ENCODE peak calls at places on chromosome 17, in six cellular contexts. E, G, V, W, K and P are unnamed samples. For H3K9me3, the result is how much of the 10 kb centered on the place peaks cover.

GRCh38 chr17:9371019-9371418 is 204.6 kb downstream of the STX8 start:
- DNase-seq in E (no peak), G (no peak), V (no peak), W (no peak), K (no peak), P (no peak)

GRCh38 chr17:74241434-74241833 is 28.1 kb downstream of the TTYH2 start:
- DNase-seq in E (no peak), G (no peak), V (no peak), W (no peak), K (no peak), P (no peak)

GRCh38 chr17:77480509-77481215 is 339.9 kb downstream of the SEC14L1 start:
- DNase-seq in E (no peak), G (no peak), V (peak), W (no peak), K (no peak), P (no peak)

GRCh38 chr17:11391134-11391533 is 150.1 kb downstream of the SHISA6 start:
- DNase-seq in E (no peak), G (peak), V (no peak), W (no peak), K (peak), P (no peak)

GRCh38 chr17:82228278-82228841 is 482 bp upstream of the SLC16A3 start:
- DNase-seq in E (no peak), G (no peak), V (peak), W (peak), K (peak), P (peak)

GRCh38 chr17:29495011-29495410 is 71.8 kb downstream of the ABHD15 start:
- DNase-seq in E (no peak), G (no peak), V (no peak), W (no peak), K (no peak), P (no peak)

GRCh38 chr17:68460715-68461114 is 3.4 kb upstream of the WIPI1 start:
- DNase-seq in E (no peak), G (no peak), V (no peak), W (no peak), K (no peak), P (peak)

GRCh38 chr17:42683407-42684031 is 1.2 kb downstream of the CNTNAP1 start:
- DNase-seq in E (peak), G (no peak), V (peak), W (peak), K (peak), P (no peak)

GRCh38 chr17:69061901-69062556 is 1.3 kb upstream of the ABCA9 start:
- DNase-seq in E (no peak), G (no peak), V (no peak), W (no peak), K (no peak), P (no peak)

GRCh38 chr17:57327176-57327970 is 71.0 kb downstream of the MSI2 start:
- DNase-seq in E (no peak), G (no peak), V (no peak), W (no peak), K (no peak), P (no peak)

GRCh38 chr17:57328109-57328882 is 72.0 kb downstream of the MSI2 start:
- DNase-seq in E (no peak), G (no peak), V (no peak), W (no peak), K (no peak), P (no peak)

GRCh38 chr17:57324646-57325045 is 68.3 kb downstream of the MSI2 start:
- DNase-seq in E (no peak), G (no peak), V (no peak), W (no peak), K (no peak), P (no peak)

GRCh38 chr17:57326764-57327163 is 70.4 kb downstream of the MSI2 start:
- DNase-seq in E (no peak), G (no peak), V (no peak), W (no peak), K (no peak), P (no peak)

GRCh38 chr17:57326348-57326747 is 70.0 kb downstream of the MSI2 start:
- DNase-seq in E (no peak), G (no peak), V (no peak), W (no peak), K (no peak), P (no peak)
- H3K9me3 ChIP-seq in E (under half), G (under half), V (under half), W (under half), K (under half), P (under half)

GRCh38 chr17:75785770-75786538 is 1.3 kb downstream of the UNK start:
- DNase-seq in E (no peak), G (no peak), V (no peak), W (peak), K (no peak), P (peak)

GRCh38 chr17:75785016-75785769 is 587 bp downstream of the UNK start:
- DNase-seq in E (peak), G (peak), V (peak), W (peak), K (peak), P (peak)

GRCh38 chr17:75784473-75785015 is at the start of gene UNK:
- DNase-seq in E (peak), G (peak), V (peak), W (peak), K (peak), P (peak)

GRCh38 chr17:75783803-75784472 is 668 bp upstream of the UNK start:
- DNase-seq in E (peak), G (no peak), V (peak), W (peak), K (peak), P (no peak)

GRCh38 chr17:75783069-75783783 is 1.4 kb upstream of the UNK start:
- DNase-seq in E (no peak), G (no peak), V (no peak), W (no peak), K (no peak), P (peak)
- H3K4me3 ChIP-seq in E (no peak), G (no peak), V (no peak), W (peak), K (no peak), P (peak)

GRCh38 chr17:21686165-21687015 is 5.9 kb upstream of the KCNJ18 start:
- DNase-seq in E (no peak), G (no peak), V (no peak), W (no peak), K (no peak), P (no peak)

GRCh38 chr17:21689604-21690003 is 2.7 kb upstream of the KCNJ18 start:
- DNase-seq in E (peak), G (no peak), V (no peak), W (peak), K (no peak), P (no peak)

GRCh38 chr17:21687136-21687953 is 5.0 kb upstream of the KCNJ18 start:
- DNase-seq in E (no peak), G (no peak), V (peak), W (no peak), K (no peak), P (no peak)

GRCh38 chr17:21688293-21688949 is 3.9 kb upstream of the KCNJ18 start:
- DNase-seq in E (no peak), G (no peak), V (peak), W (no peak), K (no peak), P (no peak)
- H3K9me3 ChIP-seq in E (under half), G (under half), V (under half), W (under half), K (under half), P (under half)

DNA sequence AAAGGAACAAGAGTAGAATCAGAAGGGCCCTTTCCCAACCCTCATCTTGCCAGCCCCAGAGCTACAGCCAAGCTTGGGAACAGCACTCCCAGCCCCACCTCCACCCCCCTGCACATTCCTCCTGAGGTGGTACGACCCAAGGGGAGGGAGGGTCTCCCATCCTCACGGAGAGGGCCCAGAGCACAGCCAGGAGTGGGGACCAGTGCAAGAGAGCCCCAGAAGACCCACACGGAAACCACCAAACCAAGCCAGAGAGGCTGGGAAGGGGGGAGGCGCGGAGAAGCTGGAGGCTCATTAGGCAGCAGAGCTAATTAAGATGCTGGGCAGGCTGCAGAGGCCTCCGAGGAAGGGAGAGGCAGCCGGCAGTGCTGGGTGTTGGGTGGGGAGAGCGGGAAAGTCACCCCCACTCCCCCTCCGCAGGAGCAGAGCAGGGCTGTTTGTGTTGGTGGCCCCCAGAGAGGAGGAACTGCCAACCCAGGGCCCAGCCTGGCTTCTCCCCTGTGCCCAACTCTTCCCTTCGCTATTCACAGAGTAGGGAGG is 2.4 kb downstream of the CACNB1 start:
- DNase-seq in E (no peak), G (no peak), V (peak), W (peak), K (no peak), P (no peak)
- H3K4me3 ChIP-seq in E (no peak), G (peak), V (no peak), W (peak), K (no peak), P (no peak)